ENCODE peak calls at places on chromosome 5, in eight cellular contexts. I is germinal center; S is brain microvascular endothelial cell; X is SK-N-DZ; C is LoVo; Q is activated CD8-positive, alpha-beta memory T cell treated with anti-CD3 and anti-CD28 coated beads for 1 hour; W is fibroblast of the conjunctiva; V is pulmonary artery endothelial cell. J is an unnamed sample.
A peak's percentile ranks its signal among the peaks of the same experiment; 100 is the strongest.

GRCh38 chr5:147417133-147417813 is 92.6 kb downstream of the DPYSL3 start:
- DNase-seq in I (no peak), X (no peak), S (peak; percentile 28), W (peak; percentile 85), Q (no peak), V (peak; percentile 74), C (no peak), J (peak; percentile 92)

GRCh38 chr5:104187656-104188055 is 625.1 kb upstream of the NUDT12 start:
- DNase-seq in I (no peak), C (no peak), W (no peak), V (no peak), X (no peak), S (no peak), Q (no peak), J (no peak)

GRCh38 chr5:131514316-131515275 is 120.4 kb downstream of the RAPGEF6 start:
- DNase-seq in Q (no peak), C (no peak), W (no peak), V (peak; percentile 43), S (peak; percentile 16), I (no peak), X (no peak), J (no peak)

GRCh38 chr5:127092690-127093089 is 19.4 kb upstream of the C5orf63 start:
- DNase-seq in W (peak; percentile 28), C (no peak), I (no peak), Q (no peak), V (no peak), X (peak; percentile 82), S (peak; percentile 75), J (no peak)

GRCh38 chr5:43603535-43604363 is 769 bp downstream of the NNT start:
- DNase-seq in I (peak; percentile 74), V (no peak), S (peak; percentile 12), W (peak; percentile 5), Q (peak; percentile 19), C (peak; percentile 92), X (peak; percentile 64), J (no peak)

GRCh38 chr5:145946112-145946861 is 9.9 kb downstream of the SH3RF2 start:
- DNase-seq in X (no peak), V (no peak), S (peak; percentile 56), C (peak; percentile 92), Q (no peak), W (no peak), I (no peak), J (peak; percentile 49)

GRCh38 chr5:120502531-120502930 is 38.4 kb downstream of the PRR16 start:
- DNase-seq in Q (no peak), I (no peak), W (no peak), S (no peak), X (no peak), V (no peak), C (no peak), J (no peak)

GRCh38 chr5:145806923-145807322 is 28.2 kb downstream of the PRELID2 start:
- DNase-seq in X (no peak), V (no peak), S (no peak), C (no peak), I (no peak), W (no peak), Q (no peak), J (no peak)

GRCh38 chr5:150161242-150162141 is 5.1 kb upstream of the CDX1 start:
- DNase-seq in S (peak; percentile 77), W (no peak), C (peak; percentile 80), Q (peak; percentile 41), V (peak; percentile 17), X (peak; percentile 86), I (peak; percentile 82), J (no peak)

GRCh38 chr5:93337138-93337537 is 243.9 kb downstream of the NR2F1-AS1 start:
- DNase-seq in Q (no peak), X (no peak), C (no peak), S (no peak), I (no peak), W (no peak), V (no peak), J (no peak)

GRCh38 chr5:36875051-36875788 is 1.3 kb upstream of the NIPBL start:
- DNase-seq in I (peak; percentile 16), X (peak; percentile 54), W (no peak), Q (no peak), V (no peak), C (peak; percentile 59), S (peak; percentile 28), J (no peak)

GRCh38 chr5:80864706-80865435 is 95.3 kb upstream of the RASGRF2 start:
- DNase-seq in W (no peak), V (no peak), I (no peak), Q (no peak), C (no peak), X (no peak), S (no peak), J (no peak)

J was measured in astrocyte of the cerebellum.